ENCODE peak calls at places on chromosomes 6 and 20, in ten cellular contexts. M, P, W, L, B, E, S, T, O and N are unnamed samples. For H3K4me1, the result is how much of the 10 kb centered on the place peaks cover.

GRCh38 chr20:58219342-58219700 is 9.1 kb downstream of the ANKRD60 start:
- DNase-seq in M (peak), P (no peak), W (no peak), L (peak), B (no peak), E (no peak), S (no peak), T (no peak), O (no peak), N (no peak)

GRCh38 chr20:10792291-10792690 is 118.5 kb upstream of the JAG1 start:
- DNase-seq in M (no peak), P (no peak), W (no peak), L (no peak), B (no peak), E (no peak), S (no peak), T (no peak), O (no peak), N (no peak)

GRCh38 chr20:8809107-8809953 is 259.6 kb upstream of the PLCB4 start:
- DNase-seq in M (no peak), P (no peak), W (no peak), L (no peak), B (no peak), E (no peak), S (peak), T (no peak), O (peak), N (no peak)

GRCh38 chr20:40769677-40770285 is 80.7 kb upstream of the MAFB start:
- DNase-seq in M (no peak), P (no peak), W (no peak), L (no peak), B (no peak), E (no peak), S (no peak), T (no peak), O (no peak), N (no peak)

GRCh38 chr6:149136273-149136912 is 181.1 kb upstream of the TAB2 start:
- DNase-seq in M (no peak), P (no peak), W (no peak), L (no peak), B (no peak), E (no peak), S (no peak), T (no peak), O (no peak), N (no peak)

GRCh38 chr6:106027760-106028159 is 58.4 kb upstream of the PRDM1 start:
- DNase-seq in M (no peak), P (no peak), W (no peak), L (no peak), B (no peak), E (no peak), S (no peak), T (no peak), O (no peak), N (no peak)

GRCh38 chr6:19895866-19896579 is 58.9 kb downstream of the ID4 start:
- DNase-seq in M (peak), P (no peak), W (no peak), L (peak), B (no peak), E (no peak), S (no peak), T (no peak), O (no peak), N (no peak)

GRCh38 chr6:16420715-16421461 is 182.5 kb downstream of the GMPR start:
- DNase-seq in M (peak), P (peak), W (peak), L (no peak), B (no peak), E (no peak), S (no peak), T (no peak), O (no peak), N (no peak)

GRCh38 chr6:101266063-101266462 is 127.4 kb upstream of the GRIK2 start:
- DNase-seq in M (no peak), P (no peak), W (no peak), L (no peak), B (no peak), E (no peak), S (no peak), T (no peak), O (no peak), N (no peak)

GRCh38 chr20:16709017-16709416 is 20.8 kb upstream of the SNRPB2 start:
- DNase-seq in M (no peak), P (no peak), W (no peak), L (no peak), B (no peak), E (no peak), S (no peak), T (no peak), O (no peak), N (peak)

GRCh38 chr6:42279966-42280629 is 62.4 kb upstream of the MRPS10 start:
- DNase-seq in M (peak), P (peak), W (peak), L (no peak), B (peak), E (peak), S (peak), T (no peak), O (no peak), N (no peak)

GRCh38 chr20:13995841-13996240 is 525 bp downstream of the MACROD2 start:
- DNase-seq in M (peak), P (no peak), W (peak), L (peak), B (peak), E (peak), S (peak), T (no peak), O (peak), N (peak)

GRCh38 chr6:80643881-80644280 is 537.4 kb downstream of the BCKDHB start:
- DNase-seq in M (no peak), P (no peak), W (no peak), L (no peak), B (no peak), E (no peak), S (no peak), T (no peak), O (no peak), N (no peak)

GRCh38 chr6:135183532-135184440 is 2.7 kb downstream of the MYB start:
- DNase-seq in M (peak), P (peak), W (peak), L (peak), B (no peak), E (peak), S (peak), T (no peak), O (peak), N (peak)
- H3K4me3 ChIP-seq in M (peak), P (peak), W (peak), L (peak), B (peak), E (peak), S (peak), T (no peak), O (no peak), N (peak)

GRCh38 chr6:118638288-118638687 is 13.1 kb downstream of the CEP85L start:
- DNase-seq in M (no peak), P (no peak), W (no peak), L (no peak), B (no peak), E (no peak), S (no peak), T (no peak), O (no peak), N (no peak)
- H3K4me1 ChIP-seq in M (under half), P (under half), W (under half), L (under half), B (under half), E (under half), S (under half), T (under half), O (under half), N (under half)

DNA sequence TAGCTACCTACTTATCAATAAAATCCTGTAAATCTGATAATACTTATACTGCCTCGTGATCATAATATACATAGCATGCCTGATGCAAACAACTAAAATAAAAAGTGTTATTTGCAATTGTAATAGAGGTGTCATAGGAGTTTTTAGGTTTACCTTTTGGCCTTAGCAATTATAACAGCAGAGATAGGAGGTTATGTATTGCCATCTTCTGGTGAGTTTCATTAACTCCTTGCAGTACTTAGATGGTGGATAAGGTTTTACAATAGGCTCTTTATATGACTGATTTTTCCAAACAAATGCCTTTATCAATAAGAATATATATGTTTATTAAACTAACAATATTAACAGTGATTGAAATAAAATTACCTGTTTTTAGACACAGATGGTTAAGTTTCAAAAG is 27.8 kb upstream of the MYCT1 start:
- DNase-seq in M (peak), P (peak), W (no peak), L (peak), B (no peak), E (no peak), S (no peak), T (no peak), O (no peak), N (no peak)
- TF ChIP-seq CTCF in M (peak), P (peak), W (peak), L (peak), B (peak), E (peak), S (no peak), T (peak), O (no peak), N (no peak)

GRCh38 chr6:35935469-35935868 is 14.6 kb upstream of the SRPK1 start:
- DNase-seq in M (no peak), P (no peak), W (no peak), L (no peak), B (no peak), E (no peak), S (no peak), T (no peak), O (no peak), N (no peak)
- H3K4me3 ChIP-seq in M (no peak), P (no peak), W (no peak), L (no peak), B (no peak), E (no peak), S (no peak), T (no peak), O (no peak), N (no peak)

GRCh38 chr6:156991971-156992370 is 214.8 kb downstream of the ARID1B start:
- DNase-seq in M (peak), P (no peak), W (no peak), L (no peak), B (no peak), E (no peak), S (no peak), T (no peak), O (no peak), N (no peak)
- H3K4me1 ChIP-seq in M (half or more), P (under half), W (under half), L (under half), B (half or more), E (under half), S (under half), T (under half), O (under half), N (under half)